ENCODE peak calls at places on chromosome 2, in nine cellular contexts. N, G, E, A, Q, T, Y, S and X are unnamed samples.

GRCh38 chr2:144509001-144509545 is 10.8 kb downstream of the ZEB2 start:
- DNase-seq in A (no peak), S (no peak), N (no peak), T (no peak), Q (no peak), G (no peak), E (no peak), Y (peak), X (no peak)

GRCh38 chr2:164599954-164600589 is 21.2 kb downstream of the GRB14 start:
- DNase-seq in T (peak), S (peak), G (peak), Y (peak), N (peak), E (no peak), A (no peak), Q (no peak), X (peak)

GRCh38 chr2:231201475-231201814 is 3.0 kb downstream of the ARMC9 start:
- DNase-seq in G (no peak), S (no peak), Y (no peak), N (no peak), A (no peak), E (no peak), T (no peak), Q (no peak), X (no peak)

GRCh38 chr2:104944495-104944894 is 90.6 kb downstream of the POU3F3 start:
- DNase-seq in Y (no peak), E (no peak), S (peak), T (peak), G (peak), Q (no peak), N (no peak), A (peak), X (no peak)

GRCh38 chr2:183495589-183496267 is 371.5 kb downstream of the NUP35 start:
- DNase-seq in A (no peak), E (no peak), Y (no peak), S (no peak), Q (no peak), N (no peak), G (no peak), T (no peak), X (no peak)

GRCh38 chr2:43950383-43951008 is 45.3 kb downstream of the LRPPRC start:
- DNase-seq in E (no peak), Y (peak), T (peak), N (peak), S (peak), G (no peak), Q (no peak), A (peak), X (no peak)

GRCh38 chr2:193272011-193272410 is 1077.3 kb upstream of the TMEFF2 start:
- DNase-seq in T (no peak), E (no peak), A (no peak), Q (no peak), G (no peak), N (no peak), S (no peak), Y (no peak), X (no peak)

GRCh38 chr2:235749121-235749780 is 255.4 kb downstream of the AGAP1 start:
- DNase-seq in E (no peak), N (no peak), A (no peak), Y (no peak), S (no peak), G (no peak), Q (no peak), T (peak), X (peak)

GRCh38 chr2:179751184-179751809 is 110.1 kb downstream of the ZNF385B start:
- DNase-seq in E (no peak), Q (no peak), Y (peak), N (no peak), G (no peak), T (peak), A (peak), S (peak), X (no peak)

GRCh38 chr2:170098626-170099312 is 79.2 kb upstream of the MYO3B start:
- DNase-seq in S (no peak), T (no peak), E (no peak), Q (no peak), G (no peak), A (no peak), N (no peak), Y (no peak), X (no peak)

GRCh38 chr2:14975401-14975800 is 342.9 kb downstream of the LRATD1 start:
- DNase-seq in Q (no peak), E (no peak), T (peak), N (no peak), Y (no peak), S (peak), A (no peak), G (no peak), X (no peak)

GRCh38 chr2:231337807-231338759 is 57.4 kb upstream of the B3GNT7 start:
- DNase-seq in E (no peak), A (no peak), T (no peak), Q (no peak), N (no peak), G (no peak), Y (no peak), S (no peak), X (no peak)